ENCODE peak calls at places on chromosome 15, in eight cellular contexts. A is progenitor cell of endocrine pancreas; D is activated CD4-positive, alpha-beta T cell treated with anti-CD3 and anti-CD28 coated beads, Interleukin-2, amount 50 U/mL, for 1 hour; Z is lower leg skin; P is EL; K is NCI-H748 treated with DMSO at 0.1 percent for 48 hours; G is amniotic stem cell; X is ELR. B is an unnamed sample.

GRCh38 chr15:75591655-75592364 is 12.7 kb upstream of the PTPN9 start:
- DNase-seq in K (no peak), Z (no peak), A (no peak), G (no peak), P (no peak), X (no peak), D (no peak), B (no peak)

GRCh38 chr15:78763111-78763795 is 48.0 kb downstream of the ADAMTS7 start:
- DNase-seq in A (no peak), K (no peak), G (no peak), X (no peak), D (no peak), P (no peak), Z (no peak), B (no peak)

GRCh38 chr15:44265757-44266156 is 22.8 kb upstream of the GOLM2 start:
- DNase-seq in G (no peak), X (peak), A (no peak), K (no peak), P (peak), D (no peak), Z (no peak), B (no peak)

GRCh38 chr15:69275933-69276565 is 22.7 kb upstream of the PAQR5 start:
- DNase-seq in P (no peak), X (no peak), Z (no peak), K (no peak), G (no peak), A (no peak), D (no peak), B (no peak)

GRCh38 chr15:27059610-27060202 is 88.7 kb downstream of the GABRG3 start:
- DNase-seq in A (peak), K (peak), P (peak), D (no peak), Z (peak), G (no peak), X (peak), B (no peak)

GRCh38 chr15:83206387-83206970 is 1.1 kb downstream of the HDGFL3 start:
- DNase-seq in Z (no peak), X (peak), P (peak), A (no peak), G (no peak), K (peak), D (no peak), B (no peak)

GRCh38 chr15:36887214-36888017 is 212.9 kb downstream of the MEIS2 start:
- DNase-seq in D (no peak), K (no peak), A (peak), X (peak), P (peak), G (no peak), Z (no peak), B (no peak)

GRCh38 chr15:60916674-60917468 is 312.2 kb downstream of the RORA start:
- DNase-seq in K (no peak), P (peak), D (peak), G (peak), Z (peak), A (peak), X (peak), B (peak)

GRCh38 chr15:92839696-92840095 is 60.4 kb upstream of the CHD2 start:
- DNase-seq in P (no peak), A (no peak), X (no peak), D (no peak), K (no peak), G (no peak), Z (no peak), B (no peak)